ENCODE peak calls at places on chromosome 10, in seven cellular contexts. O is neural progenitor cell, C is upper lobe of right lung, V is pancreas, U is tibial artery, X is ovary, A is keratinocyte. S is an unnamed sample. For H3K4me1, the result is how much of the 10 kb centered on the place peaks cover.

GRCh38 chr10:44949915-44950314 is 9.7 kb upstream of the RASSF4 start:
- DNase-seq in O (no peak), C (no peak), V (no peak), U (peak), X (no peak), A (no peak), S (no peak)

GRCh38 chr10:4127518-4128315 is 342.7 kb upstream of the KLF6 start:
- DNase-seq in O (no peak), C (no peak), V (no peak), U (no peak), X (no peak), A (no peak), S (peak)

GRCh38 chr10:132248455-132249231 is 59.1 kb downstream of the STK32C start:
- DNase-seq in O (peak), C (peak), V (peak), U (no peak), X (no peak), A (no peak), S (peak)

GRCh38 chr10:12499587-12499986 is 150.2 kb downstream of the CAMK1D start:
- DNase-seq in O (no peak), C (peak), V (no peak), U (peak), X (peak), A (no peak), S (no peak)

GRCh38 chr10:62671104-62671503 is 133.4 kb upstream of the ADO start:
- DNase-seq in O (no peak), C (no peak), V (no peak), U (no peak), X (no peak), A (no peak), S (no peak)

GRCh38 chr10:86056632-86057031 is 310.0 kb downstream of the GRID1 start:
- DNase-seq in O (no peak), C (no peak), V (no peak), U (no peak), X (no peak), A (no peak), S (no peak)

GRCh38 chr10:1300218-1300617 is 244.0 kb downstream of the WDR37 start:
- DNase-seq in O (no peak), C (no peak), V (no peak), U (no peak), X (no peak), A (no peak), S (no peak)

GRCh38 chr10:48464121-48464870 is 140.6 kb downstream of the ARHGAP22 start:
- DNase-seq in O (no peak), C (peak), V (peak), U (no peak), X (peak), A (no peak), S (no peak)

GRCh38 chr10:132396495-132397035 is 435 bp upstream of the PWWP2B start:
- DNase-seq in O (peak), C (peak), V (peak), U (peak), X (peak), A (no peak), S (peak)

GRCh38 chr10:129887986-129888783 is 75.9 kb downstream of the EBF3 start:
- DNase-seq in O (no peak), C (no peak), V (no peak), U (no peak), X (no peak), A (no peak), S (no peak)

GRCh38 chr10:112559328-112559727 is 112.3 kb downstream of the VTI1A start:
- DNase-seq in O (no peak), C (no peak), V (no peak), U (no peak), X (no peak), A (no peak), S (no peak)

GRCh38 chr10:22854935-22855421 is 72.9 kb upstream of the ARMC3 start:
- DNase-seq in O (no peak), C (no peak), V (no peak), U (no peak), X (no peak), A (no peak), S (no peak)

GRCh38 chr10:113819989-113820388 is 33.9 kb downstream of the DCLRE1A start:
- DNase-seq in O (no peak), C (no peak), V (no peak), U (no peak), X (no peak), A (no peak), S (no peak)

GRCh38 chr10:21934307-21934706 is 69.2 kb downstream of the DNAJC1 start:
- DNase-seq in O (no peak), C (no peak), V (no peak), U (no peak), X (no peak), A (no peak), S (no peak)

GRCh38 chr10:70430489-70431445 is 10.7 kb downstream of the NODAL start:
- DNase-seq in O (peak), C (no peak), V (no peak), U (peak), X (peak), A (no peak), S (peak)

GRCh38 chr10:69958232-69958902 is 94.3 kb upstream of the MACROH2A2 start:
- DNase-seq in O (peak), C (no peak), V (no peak), U (no peak), X (no peak), A (peak), S (no peak)

GRCh38 chr10:22466763-22467334 is 121.6 kb downstream of the SPAG6 start:
- DNase-seq in O (no peak), C (no peak), V (no peak), U (no peak), X (no peak), A (no peak), S (no peak)

GRCh38 chr10:111579473-111579872 is 502.6 kb downstream of the ADRA2A start:
- DNase-seq in O (no peak), C (no peak), V (no peak), U (no peak), X (no peak), A (no peak), S (no peak)

GRCh38 chr10:615583-616152 is 73.8 kb downstream of the DIP2C start:
- DNase-seq in O (peak), C (peak), V (peak), U (peak), X (no peak), A (no peak), S (no peak)

GRCh38 chr10:70323143-70323696 is 39.4 kb upstream of the NPFFR1 start:
- DNase-seq in O (no peak), C (no peak), V (no peak), U (peak), X (no peak), A (no peak), S (peak)

GRCh38 chr10:119330342-119330741 is 123.0 kb downstream of the GRK5 start:
- DNase-seq in O (no peak), C (no peak), V (no peak), U (no peak), X (no peak), A (no peak), S (no peak)

GRCh38 chr10:120970595-120971529 is 119.7 kb downstream of the WDR11 start:
- DNase-seq in O (no peak), C (no peak), V (no peak), U (no peak), X (peak), A (no peak), S (no peak)

GRCh38 chr10:96556003-96556402 is 30.8 kb downstream of the TM9SF3 start:
- DNase-seq in O (peak), C (no peak), V (no peak), U (no peak), X (no peak), A (no peak), S (no peak)

GRCh38 chr10:130234171-130234965 is 98.2 kb downstream of the GLRX3 start:
- DNase-seq in O (no peak), C (peak), V (no peak), U (no peak), X (no peak), A (no peak), S (no peak)

GRCh38 chr10:122019414-122019975 is 30.5 kb downstream of the TACC2 start:
- DNase-seq in O (peak), C (peak), V (peak), U (no peak), X (no peak), A (peak), S (peak)

GRCh38 chr10:122021828-122022227 is 32.9 kb downstream of the TACC2 start:
- DNase-seq in O (no peak), C (no peak), V (no peak), U (no peak), X (no peak), A (no peak), S (no peak)

GRCh38 chr10:122020202-122020601 is 31.2 kb downstream of the TACC2 start:
- DNase-seq in O (no peak), C (no peak), V (no peak), U (no peak), X (no peak), A (no peak), S (no peak)

GRCh38 chr10:122021421-122021820 is 32.5 kb downstream of the TACC2 start:
- DNase-seq in O (no peak), C (no peak), V (no peak), U (no peak), X (no peak), A (no peak), S (no peak)

DNA sequence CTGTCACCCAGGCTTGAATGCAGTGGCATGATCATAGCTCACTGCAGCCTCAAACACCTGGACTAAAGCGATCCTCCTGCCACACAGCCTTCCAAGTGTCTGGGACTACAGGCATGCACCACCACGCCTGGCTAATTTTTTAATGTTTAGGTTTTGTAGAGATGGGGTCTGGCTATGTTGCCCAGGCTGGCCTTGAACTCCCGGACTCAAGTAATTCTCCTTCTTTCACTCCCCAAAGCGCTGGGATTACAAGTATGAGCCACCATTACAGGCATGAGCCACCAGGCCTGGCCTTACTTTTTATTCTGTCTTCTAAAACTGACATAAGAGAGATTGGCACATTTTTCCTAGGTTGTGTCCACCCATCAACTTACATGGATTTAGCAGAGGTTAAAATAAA is 33.3 kb downstream of the TACC2 start:
- DNase-seq in O (no peak), C (no peak), V (no peak), U (no peak), X (no peak), A (no peak), S (no peak)
- H3K27ac ChIP-seq in O (no peak), C (no peak), V (no peak), U (peak), X (no peak), A (no peak), S (peak)

DNA sequence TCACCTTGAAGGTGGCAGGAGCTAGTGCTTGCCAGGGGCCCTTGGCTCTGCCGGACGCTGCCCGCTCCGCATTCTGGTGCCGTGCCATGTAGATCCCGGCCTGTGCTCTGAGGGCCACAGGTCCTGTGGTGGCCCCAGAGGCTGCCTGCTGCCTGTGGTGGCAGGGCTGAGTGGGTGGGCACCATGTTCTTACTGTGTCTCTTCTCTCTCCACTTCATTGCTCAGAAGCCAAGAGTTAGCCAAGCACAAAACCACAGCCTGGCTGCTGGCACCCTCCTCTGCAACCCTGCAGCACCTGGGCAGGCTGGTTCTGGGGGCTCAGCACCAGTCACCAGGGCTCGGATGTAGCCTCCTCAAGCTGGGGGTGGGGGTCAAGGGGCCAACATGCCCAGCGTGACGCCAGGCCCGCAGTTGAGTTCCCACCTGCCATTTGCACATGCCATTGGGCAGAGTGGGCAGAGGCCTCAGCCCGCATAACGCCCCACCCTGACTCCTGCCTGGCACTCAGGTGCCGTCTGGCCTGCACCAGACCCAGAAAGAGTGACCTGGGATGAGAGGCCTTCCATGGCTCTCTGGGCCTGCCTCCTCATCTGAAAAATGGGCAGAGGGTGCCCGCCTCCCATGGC is 16.3 kb downstream of the ZMIZ1 start:
- DNase-seq in O (no peak), C (no peak), V (no peak), U (no peak), X (no peak), A (no peak), S (no peak)
- H3K4me1 ChIP-seq in O (under half), C (half or more), V (half or more), U (under half), X (half or more), A (under half), S (half or more)

GRCh38 chr10:126562209-126562680 is 108.2 kb downstream of the C10orf90 start:
- DNase-seq in O (no peak), C (no peak), V (no peak), U (no peak), X (no peak), A (no peak), S (no peak)

GRCh38 chr10:126563361-126563760 is 107.1 kb downstream of the C10orf90 start:
- DNase-seq in O (no peak), C (no peak), V (no peak), U (no peak), X (no peak), A (no peak), S (no peak)

GRCh38 chr10:126565456-126565855 is 105.0 kb downstream of the C10orf90 start:
- DNase-seq in O (peak), C (no peak), V (no peak), U (no peak), X (no peak), A (no peak), S (no peak)

GRCh38 chr10:126565871-126566270 is 104.6 kb downstream of the C10orf90 start:
- DNase-seq in O (no peak), C (no peak), V (no peak), U (no peak), X (no peak), A (no peak), S (no peak)

DNA sequence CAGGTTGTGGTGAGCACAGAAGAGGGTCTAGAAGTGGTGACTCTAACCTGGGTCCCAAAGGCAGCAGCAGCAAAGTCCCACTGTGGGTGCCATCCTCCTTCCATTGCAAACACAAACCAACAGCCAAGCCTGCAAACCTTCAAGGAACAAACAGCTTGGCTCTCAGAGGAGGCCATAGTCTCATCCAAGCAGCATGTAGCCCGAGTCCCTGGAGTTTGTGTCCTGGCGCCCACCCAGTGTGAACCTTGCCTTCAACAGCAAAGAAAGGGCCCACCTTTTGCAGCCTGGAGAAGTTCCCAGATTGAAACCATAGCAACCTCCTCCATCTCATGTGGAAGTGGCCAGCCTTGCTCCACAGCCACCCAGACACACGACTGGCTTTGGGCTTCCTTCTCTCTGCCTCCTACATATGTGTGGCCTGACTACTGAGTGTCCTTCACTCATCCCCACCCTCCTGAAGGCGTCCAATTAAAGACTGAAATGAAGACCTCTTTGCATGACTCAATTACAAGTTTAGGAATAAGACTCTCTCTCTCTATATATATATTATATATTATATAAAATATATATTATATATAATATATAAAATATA is 106.1 kb downstream of the C10orf90 start:
- DNase-seq in O (no peak), C (no peak), V (no peak), U (no peak), X (no peak), A (no peak), S (no peak)
- H3K27ac ChIP-seq in O (no peak), C (no peak), V (no peak), U (no peak), X (no peak), A (no peak), S (no peak)

GRCh38 chr10:124632064-124632531 is 112.1 kb downstream of the FAM53B start:
- DNase-seq in O (peak), C (peak), V (peak), U (no peak), X (peak), A (no peak), S (no peak)
- H3K4me1 ChIP-seq in O (under half), C (half or more), V (under half), U (under half), X (under half), A (under half), S (under half)

DNA sequence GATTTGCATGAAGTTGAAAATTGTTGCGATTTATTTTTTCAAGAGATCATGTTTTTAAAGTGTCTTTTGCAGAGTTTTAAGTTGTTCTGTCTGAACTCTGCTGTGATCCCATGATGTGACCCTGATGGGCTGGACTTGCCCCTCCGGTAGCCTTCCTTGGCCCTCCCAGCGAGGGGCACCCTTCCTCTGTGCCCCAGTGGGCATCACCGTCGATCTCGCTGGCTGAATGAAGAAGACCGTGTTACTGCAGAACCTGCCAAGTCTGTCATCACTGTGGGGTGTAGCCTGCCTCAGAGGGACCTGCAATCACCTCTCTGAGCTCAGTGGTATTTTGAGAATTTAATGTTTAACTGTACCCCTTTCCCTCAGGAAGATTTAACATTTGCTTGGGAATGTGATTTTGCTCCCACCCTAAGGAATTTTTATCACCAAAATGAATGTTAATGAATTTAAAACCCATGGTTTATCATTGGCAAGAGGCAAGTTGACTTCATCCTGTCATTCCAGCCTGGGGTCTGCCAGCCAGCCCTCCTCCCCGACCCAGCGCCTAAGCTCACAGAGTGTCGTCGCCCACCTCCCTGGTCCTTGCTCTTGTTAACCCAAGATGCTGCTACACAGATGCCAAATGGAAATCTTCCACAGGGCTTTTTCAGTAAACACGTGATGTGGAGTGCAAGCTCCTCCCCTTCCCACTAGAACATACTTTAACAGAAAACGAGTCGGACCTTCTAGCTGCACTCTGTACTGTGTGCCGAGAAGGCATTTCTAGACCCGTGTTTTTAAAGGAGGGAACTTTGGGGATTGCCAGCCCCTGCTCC is 115.4 kb downstream of the NT5C2 start:
- DNase-seq in O (no peak), C (no peak), V (no peak), U (no peak), X (no peak), A (no peak), S (no peak)
- H3K27ac ChIP-seq in O (no peak), C (no peak), V (peak), U (peak), X (peak), A (no peak), S (no peak)